ENCODE peak calls at places on chromosomes 7 and 10, in eight cellular contexts. H, F, Z, J, E, P, V and U are unnamed samples.

GRCh38 chr10:29239569-29240472 is 49.0 kb upstream of the LYZL1 start:
- DNase-seq in H (peak), F (no peak), Z (peak), J (peak), E (no peak), P (no peak), V (no peak), U (no peak)

GRCh38 chr10:117885206-117885605 is 161.5 kb downstream of the RAB11FIP2 start:
- DNase-seq in H (no peak), F (no peak), Z (no peak), J (no peak), E (peak), P (no peak), V (no peak), U (no peak)

GRCh38 chr7:5284304-5285281 is 1.9 kb downstream of the SLC29A4 start:
- DNase-seq in H (peak), F (no peak), Z (peak), J (no peak), E (peak), P (no peak), V (no peak), U (no peak)

GRCh38 chr7:148084138-148084537 is 506.4 kb upstream of the C7orf33 start:
- DNase-seq in H (peak), F (no peak), Z (peak), J (peak), E (peak), P (no peak), V (peak), U (peak)

GRCh38 chr10:112585960-112586359 is 138.9 kb downstream of the VTI1A start:
- DNase-seq in H (no peak), F (no peak), Z (no peak), J (no peak), E (no peak), P (no peak), V (no peak), U (no peak)

GRCh38 chr7:75555736-75556135 is 63.6 kb downstream of the SPDYE5 start:
- DNase-seq in H (no peak), F (no peak), Z (no peak), J (no peak), E (no peak), P (no peak), V (no peak), U (no peak)

GRCh38 chr10:107901076-107901475 is 736.6 kb upstream of the SORCS1 start:
- DNase-seq in H (no peak), F (no peak), Z (no peak), J (no peak), E (no peak), P (no peak), V (no peak), U (no peak)

GRCh38 chr7:87875151-87876039 is 765 bp downstream of the SLC25A40 start:
- DNase-seq in H (no peak), F (peak), Z (peak), J (no peak), E (peak), P (no peak), V (peak), U (no peak)

GRCh38 chr10:113504423-113504822 is 48.4 kb upstream of the HABP2 start:
- DNase-seq in H (no peak), F (no peak), Z (no peak), J (no peak), E (no peak), P (no peak), V (no peak), U (no peak)

GRCh38 chr10:51176976-51177690 is 102.8 kb downstream of the PRKG1 start:
- DNase-seq in H (no peak), F (no peak), Z (no peak), J (no peak), E (no peak), P (no peak), V (no peak), U (peak)

GRCh38 chr7:26198133-26198780 is 2.3 kb downstream of the HNRNPA2B1 start:
- DNase-seq in H (no peak), F (no peak), Z (peak), J (no peak), E (no peak), P (no peak), V (no peak), U (no peak)